ENCODE peak calls at places on chromosomes 11 and 22, in six cellular contexts. T is stomach, W is suprapubic skin, H is tibial nerve, O is HepG2, S is SK-N-SH. C is an unnamed sample. For H3K4me1, the result is how much of the 10 kb centered on the place peaks cover.

GRCh38 chr11:33444835-33445594 is 187.8 kb downstream of the HIPK3 start:
- DNase-seq in T (no peak), W (no peak), S (no peak), H (no peak), O (no peak), C (no peak)

GRCh38 chr11:88175707-88176066 is 444 bp upstream of the RAB38 start:
- DNase-seq in W (no peak), T (no peak), S (no peak), H (no peak), O (no peak), C (peak)

GRCh38 chr11:69215784-69216415 is 60.2 kb downstream of the SMIM38 start:
- DNase-seq in S (no peak), H (no peak), W (no peak), O (no peak), T (peak), C (no peak)

GRCh38 chr22:35470903-35471321 is 69.7 kb upstream of the RASD2 start:
- DNase-seq in H (no peak), O (peak), T (no peak), W (no peak), S (no peak), C (no peak)

GRCh38 chr11:66810576-66811185 is 32.6 kb upstream of the RCE1 start:
- DNase-seq in S (no peak), H (no peak), T (no peak), O (no peak), W (no peak), C (no peak)

GRCh38 chr22:38205261-38206128 is 3.7 kb downstream of the MAFF start:
- DNase-seq in W (peak), H (peak), S (no peak), T (no peak), O (no peak), C (peak)

GRCh38 chr22:42683599-42684283 is 34.5 kb upstream of the CYB5R3 start:
- DNase-seq in T (no peak), W (peak), S (peak), O (no peak), H (no peak), C (no peak)

GRCh38 chr11:8138526-8138925 is 30.3 kb downstream of the RIC3 start:
- DNase-seq in T (no peak), S (no peak), W (no peak), O (no peak), H (no peak), C (no peak)

GRCh38 chr11:60917267-60917666 is 3.3 kb downstream of the TMEM109 start:
- DNase-seq in W (no peak), O (no peak), H (no peak), T (no peak), S (no peak), C (no peak)

GRCh38 chr11:8728566-8728965 is 46.0 kb downstream of the RPL27A start:
- DNase-seq in T (no peak), O (no peak), S (no peak), W (no peak), H (no peak), C (no peak)

GRCh38 chr11:83026229-83026628 is 45.5 kb downstream of the RAB30 start:
- DNase-seq in S (no peak), H (no peak), W (no peak), O (no peak), T (no peak), C (no peak)

GRCh38 chr22:44884968-44885805 is 124.6 kb downstream of the PHF21B start:
- DNase-seq in O (peak), H (no peak), T (no peak), S (no peak), W (peak), C (no peak)

GRCh38 chr11:58097437-58097836 is 27.9 kb downstream of the OR9I1 start:
- DNase-seq in W (no peak), S (no peak), O (no peak), T (no peak), H (no peak), C (no peak)

GRCh38 chr11:72737341-72737740 is 14.9 kb downstream of the ARAP1 start:
- DNase-seq in W (no peak), O (no peak), H (no peak), S (no peak), T (no peak), C (peak)
- H3K4me1 ChIP-seq in W (under half), O (under half), H (under half), S (half or more), T (under half), C (half or more)

GRCh38 chr11:100594320-100594719 is 92.8 kb upstream of the ARHGAP42 start:
- DNase-seq in H (no peak), O (no peak), S (no peak), T (no peak), W (no peak), C (no peak)
- TF ChIP-seq EP300 in H (no peak), O (no peak), S (no peak), T (no peak), W (no peak), C (no peak)

GRCh38 chr11:117299351-117300300 is 8.5 kb downstream of the BACE1-AS start:
- DNase-seq in O (peak), H (no peak), S (peak), W (no peak), T (no peak), C (no peak)
- H3K27ac ChIP-seq in O (peak), H (peak), S (no peak), W (no peak), T (peak), C (no peak)

DNA sequence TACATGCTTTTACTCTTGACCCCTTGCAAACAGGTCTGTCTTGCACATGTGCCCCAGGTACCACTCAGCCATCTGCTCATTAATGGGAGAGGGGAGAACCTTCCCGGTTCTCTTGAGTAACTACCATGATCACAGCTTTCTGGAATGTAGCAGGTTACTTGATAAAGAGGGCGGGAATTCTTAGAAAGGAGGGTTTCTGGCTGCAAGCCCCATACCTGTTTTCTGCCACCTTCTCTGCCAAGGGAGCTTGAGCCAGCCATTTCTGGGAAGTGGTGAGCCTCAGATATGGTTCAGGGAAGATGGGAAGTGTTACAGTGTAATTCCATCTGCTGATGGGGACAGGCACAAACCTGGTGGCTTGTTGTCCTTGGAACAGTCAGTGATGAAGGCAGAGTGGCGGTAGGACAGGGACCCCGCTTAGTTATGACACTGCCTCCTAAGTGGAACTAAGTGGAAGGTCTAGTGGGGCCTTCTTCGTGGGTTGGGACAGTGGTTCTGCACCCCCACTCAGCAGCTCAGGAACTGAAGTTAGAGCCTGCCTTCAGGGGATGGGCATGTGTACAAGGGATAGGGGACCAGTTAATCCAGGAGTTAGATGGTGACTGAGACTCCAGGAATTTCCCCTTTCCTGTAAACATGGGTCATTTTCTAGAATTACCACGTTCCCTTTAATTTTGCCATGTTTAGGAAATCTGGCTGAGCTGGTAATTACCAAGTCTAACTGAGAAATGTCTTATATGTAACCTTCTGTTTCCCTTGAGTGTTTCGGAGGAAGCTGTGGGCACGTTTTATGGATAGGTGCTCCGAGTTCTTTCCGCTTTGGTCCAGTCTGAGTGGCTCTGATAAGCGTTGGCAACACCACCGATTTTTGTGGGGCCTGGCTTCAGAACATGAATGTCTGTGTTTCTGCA is 35.2 kb downstream of the BCR start:
- DNase-seq in S (no peak), W (no peak), H (no peak), O (no peak), T (peak), C (no peak)
- H3K4me1 ChIP-seq in S (half or more), W (half or more), H (under half), O (half or more), T (half or more), C (half or more)

DNA sequence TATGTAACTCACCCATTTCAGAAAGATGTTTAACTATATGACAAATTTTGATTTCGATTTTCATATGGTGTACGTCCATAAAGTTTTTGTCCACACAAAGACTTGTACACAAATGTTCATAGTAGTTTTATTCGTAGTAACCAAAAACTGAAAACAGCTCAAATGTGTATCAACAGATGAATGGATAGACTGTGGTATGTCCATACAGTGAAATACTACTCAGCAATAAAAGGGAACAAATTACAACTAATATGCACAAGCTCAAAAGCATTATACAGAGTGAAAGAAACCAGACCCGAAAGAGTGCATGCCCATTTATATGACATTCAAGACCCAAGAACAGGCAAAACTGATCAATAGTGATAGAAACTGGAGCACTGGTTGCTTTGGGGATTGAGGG is 64.0 kb downstream of the MN1 start:
- DNase-seq in O (no peak), W (no peak), S (no peak), T (no peak), H (no peak), C (no peak)
- TF ChIP-seq EP300 in O (no peak), W (no peak), S (no peak), T (no peak), H (no peak), C (no peak)

GRCh38 chr22:39315389-39315788 is 4.0 kb downstream of the RPL3 start:
- DNase-seq in T (no peak), S (no peak), O (no peak), W (no peak), H (no peak), C (no peak)

GRCh38 chr22:39317756-39318506 is 1.5 kb downstream of the RPL3 start:
- DNase-seq in S (no peak), H (no peak), W (no peak), T (no peak), O (no peak), C (no peak)

GRCh38 chr22:39317084-39317755 is 2.2 kb downstream of the RPL3 start:
- DNase-seq in S (no peak), T (no peak), O (no peak), W (no peak), H (no peak), C (no peak)

GRCh38 chr22:39318507-39319283 is 728 bp downstream of the RPL3 start:
- DNase-seq in S (no peak), H (peak), W (peak), T (no peak), O (no peak), C (peak)

GRCh38 chr22:39316440-39317083 is 2.9 kb downstream of the RPL3 start:
- DNase-seq in H (peak), T (peak), O (peak), W (peak), S (peak), C (no peak)
- H3K27ac ChIP-seq in H (peak), T (peak), O (peak), W (no peak), S (peak), C (peak)

DNA sequence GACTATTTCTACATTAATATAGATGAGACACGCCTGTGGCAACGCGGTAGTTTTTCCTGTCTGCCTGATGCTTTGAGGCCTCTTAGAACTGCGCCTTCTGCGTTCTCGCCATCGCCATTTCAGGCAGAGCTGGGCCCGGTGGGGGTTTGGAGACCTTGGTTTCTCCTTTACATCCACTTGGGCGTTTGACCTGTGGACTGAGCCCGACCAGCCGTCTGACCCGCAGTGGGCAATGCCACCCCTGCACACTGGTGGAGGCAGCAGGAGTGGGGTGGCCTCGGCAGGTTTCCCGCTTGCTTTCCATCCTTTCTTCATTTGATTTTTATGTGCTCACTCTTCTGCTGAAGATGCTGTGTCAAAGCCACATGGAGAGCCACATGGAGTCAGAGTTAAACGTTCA is 130.4 kb downstream of the TBC1D22A start:
- DNase-seq in W (no peak), T (peak), H (no peak), O (no peak), S (no peak), C (no peak)
- H3K4me1 ChIP-seq in W (under half), T (under half), H (under half), O (under half), S (under half), C (under half)